ENCODE peak calls at places on chromosomes 4 and X, in nine cellular contexts. O is NB4; D is NAMALWA; N is activated CD4-positive, alpha-beta T cell treated with anti-CD3 and anti-CD28 coated beads, Interleukin-2, amount 50 U/mL, for 4 hours; A is HEK293T; G is MM.1S; Q is neural progenitor cell; H is Peyer's patch; V is astrocyte. L is an unnamed sample.

GRCh38 chrX:119008122-119008744 is 33.8 kb downstream of the LONRF3 start:
- DNase-seq in A (peak; percentile 71), N (peak; percentile 20), Q (peak; percentile 27), D (peak; percentile 55), O (peak; percentile 29), H (peak; percentile 49), V (no peak), G (peak; percentile 24), L (peak; percentile 43)

GRCh38 chr4:7985891-7986441 is 46.3 kb upstream of the AFAP1 start:
- DNase-seq in H (no peak), A (no peak), G (no peak), N (no peak), O (no peak), D (no peak), Q (no peak), V (no peak), L (no peak)

GRCh38 chr4:38322709-38323108 is 341.3 kb upstream of the KLF3 start:
- DNase-seq in O (peak; percentile 17), G (no peak), H (no peak), D (no peak), A (no peak), N (no peak), Q (no peak), V (peak; percentile 82), L (no peak)

GRCh38 chrX:115940348-115940747 is 230.2 kb upstream of the AGTR2 start:
- DNase-seq in G (peak; percentile 33), O (no peak), D (no peak), N (no peak), V (no peak), Q (no peak), A (no peak), H (no peak), L (no peak)

GRCh38 chrX:45751156-45751555 is 550.5 kb upstream of the DIPK2B start:
- DNase-seq in G (no peak), V (no peak), D (no peak), Q (no peak), N (no peak), H (no peak), O (no peak), A (no peak), L (no peak)

GRCh38 chr4:185902654-185903053 is 90.7 kb upstream of the SORBS2 start:
- DNase-seq in N (no peak), D (no peak), A (no peak), O (no peak), V (peak; percentile 18), G (no peak), Q (no peak), H (no peak), L (no peak)

GRCh38 chrX:16822723-16823122 is 36.5 kb downstream of the TXLNG start:
- DNase-seq in N (no peak), A (no peak), O (no peak), G (no peak), Q (no peak), V (peak; percentile 77), D (no peak), H (no peak), L (no peak)

GRCh38 chr4:158681630-158682029 is 9.5 kb downstream of the ETFDH start:
- DNase-seq in O (no peak), V (no peak), G (no peak), A (no peak), N (no peak), D (no peak), Q (no peak), H (no peak), L (no peak)

GRCh38 chr4:42558156-42558555 is 98.7 kb downstream of the ATP8A1 start:
- DNase-seq in N (no peak), G (no peak), H (no peak), V (no peak), Q (no peak), O (no peak), D (no peak), A (no peak), L (no peak)